ENCODE peak calls at places on chromosomes 13 and 19, in four cellular contexts. One of them, this sample, is unnamed.

GRCh38 chr13:39956036-39956435 is 300.6 kb downstream of the COG6 start:
- DNase-seq in IMR-90: no peak
- DNase-seq in K562: no peak
- DNase-seq in GM12878: peak; percentile 73
- DNase-seq in this sample: no peak

GRCh38 chr19:5138606-5139594 is 170.0 kb downstream of the KDM4B start:
- DNase-seq in IMR-90: peak; percentile 47
- DNase-seq in K562: no peak
- DNase-seq in GM12878: peak; percentile 79
- DNase-seq in this sample: no peak

GRCh38 chr13:20165417-20166257 is 4.8 kb upstream of the GJA3 start:
- DNase-seq in IMR-90: peak; percentile 74
- DNase-seq in K562: no peak
- DNase-seq in GM12878: no peak
- DNase-seq in this sample: no peak

GRCh38 chr13:23558675-23559536 is 11.3 kb upstream of the TNFRSF19 start:
- DNase-seq in IMR-90: peak; percentile 92
- DNase-seq in K562: no peak
- DNase-seq in GM12878: no peak
- DNase-seq in this sample: peak; percentile 69

GRCh38 chr19:33755314-33756020 is 41.2 kb upstream of the KCTD15 start:
- DNase-seq in IMR-90: no peak
- DNase-seq in K562: no peak
- DNase-seq in GM12878: no peak
- DNase-seq in this sample: no peak

GRCh38 chr19:18776288-18776594 is 14.9 kb downstream of the COMP start:
- DNase-seq in IMR-90: peak; percentile 72
- DNase-seq in K562: peak; percentile 53
- DNase-seq in GM12878: no peak
- DNase-seq in this sample: no peak

GRCh38 chr19:39971380-39971841 is 446 bp downstream of the PSMC4 start:
- DNase-seq in IMR-90: no peak
- DNase-seq in K562: peak; percentile 66
- DNase-seq in GM12878: no peak
- DNase-seq in this sample: peak; percentile 8

GRCh38 chr13:24911135-24911524 is 147.2 kb downstream of the RNF17 start:
- DNase-seq in IMR-90: peak; percentile 74
- DNase-seq in K562: peak; percentile 11
- DNase-seq in GM12878: no peak
- DNase-seq in this sample: no peak

GRCh38 chr19:57096640-57097361 is 23.0 kb upstream of the USP29 start:
- DNase-seq in IMR-90: no peak
- DNase-seq in K562: no peak
- DNase-seq in GM12878: no peak
- DNase-seq in this sample: no peak
- TF ChIP-seq FOS in IMR-90: no peak
- TF ChIP-seq FOS in K562: no peak
- TF ChIP-seq FOS in GM12878: no peak
- TF ChIP-seq FOS in this sample: no peak

GRCh38 chr13:113489171-113489548 is 1.4 kb downstream of the DCUN1D2 start:
- DNase-seq in IMR-90: no peak
- DNase-seq in K562: no peak
- DNase-seq in GM12878: no peak
- DNase-seq in this sample: no peak
- TF ChIP-seq FOS in IMR-90: no peak
- TF ChIP-seq FOS in K562: no peak
- TF ChIP-seq FOS in GM12878: no peak
- TF ChIP-seq FOS in this sample: no peak

GRCh38 chr13:41405367-41405766 is 52.0 kb upstream of the RGCC start:
- DNase-seq in IMR-90: no peak
- DNase-seq in K562: no peak
- DNase-seq in GM12878: no peak
- DNase-seq in this sample: no peak
- TF ChIP-seq FOS in IMR-90: no peak
- TF ChIP-seq FOS in K562: no peak
- TF ChIP-seq FOS in GM12878: no peak
- TF ChIP-seq FOS in this sample: no peak

DNA sequence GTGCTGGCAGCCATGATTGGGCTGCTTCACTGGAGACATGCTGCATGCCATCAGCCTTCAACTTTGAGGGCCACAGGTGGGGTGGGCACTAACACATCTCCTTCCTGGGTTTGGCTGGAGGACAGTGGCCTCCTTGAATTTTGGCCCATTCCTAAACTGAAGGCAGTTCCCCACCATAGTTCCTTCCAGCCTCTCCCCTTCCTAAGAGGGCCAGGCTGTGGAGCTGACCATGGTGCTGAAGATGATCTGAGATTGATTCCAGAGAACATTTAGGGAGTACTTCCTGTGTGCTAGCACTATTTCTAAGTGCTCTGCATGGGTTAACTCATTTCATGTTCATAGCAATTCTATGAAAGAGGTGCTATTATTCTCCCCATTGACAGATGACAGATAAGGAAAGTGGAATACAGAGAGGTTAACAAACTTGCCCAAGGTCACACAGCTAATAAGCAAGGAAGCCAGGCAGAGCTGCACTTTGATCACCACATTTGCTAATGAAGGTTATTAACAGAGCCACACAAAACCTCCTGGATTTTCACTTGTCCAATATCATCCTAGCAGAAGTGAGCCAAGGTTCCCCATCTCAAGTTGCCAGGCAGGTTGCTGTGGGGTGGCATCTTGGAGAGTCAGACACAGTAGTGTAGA is 175.3 kb downstream of the ZIC5 start:
- DNase-seq in IMR-90: peak; percentile 32
- DNase-seq in K562: peak; percentile 36
- DNase-seq in GM12878: no peak
- DNase-seq in this sample: peak; percentile 16
- TF ChIP-seq FOS in IMR-90: no peak
- TF ChIP-seq FOS in K562: no peak
- TF ChIP-seq FOS in GM12878: no peak
- TF ChIP-seq FOS in this sample: no peak

GRCh38 chr13:34308725-34309124 is 490.8 kb downstream of the RFC3 start:
- DNase-seq in IMR-90: no peak
- DNase-seq in K562: no peak
- DNase-seq in GM12878: no peak
- DNase-seq in this sample: no peak
- TF ChIP-seq FOS in IMR-90: no peak
- TF ChIP-seq FOS in K562: no peak
- TF ChIP-seq FOS in GM12878: no peak
- TF ChIP-seq FOS in this sample: no peak